ENCODE peak calls at places on chromosome 20, in four cellular contexts. T, N, J and I are unnamed samples.

GRCh38 chr20:12180107-12180661 is 262.5 kb downstream of the BTBD3 start:
- DNase-seq in T (no peak), N (no peak), J (no peak), I (no peak)

GRCh38 chr20:31473331-31474096 is 1.4 kb downstream of the DEFB124 start:
- DNase-seq in T (no peak), N (no peak), J (no peak), I (no peak)

GRCh38 chr20:33499347-33499746 is 9.5 kb downstream of the CBFA2T2 start:
- DNase-seq in T (peak), N (no peak), J (no peak), I (peak)

GRCh38 chr20:38790210-38791053 is 15.1 kb upstream of the PPP1R16B start:
- DNase-seq in T (no peak), N (peak), J (no peak), I (peak)

GRCh38 chr20:63652192-63652980 is 838 bp downstream of the STMN3 start:
- DNase-seq in T (peak), N (no peak), J (no peak), I (no peak)

GRCh38 chr20:24578605-24579004 is 109.2 kb downstream of the SYNDIG1 start:
- DNase-seq in T (no peak), N (no peak), J (no peak), I (no peak)

GRCh38 chr20:20782747-20783146 is 70.3 kb upstream of the RALGAPA2 start:
- DNase-seq in T (no peak), N (no peak), J (no peak), I (no peak)

GRCh38 chr20:31967830-31968249 is at the start of gene XKR7:
- DNase-seq in T (no peak), N (no peak), J (no peak), I (no peak)

GRCh38 chr20:12699374-12700228 is 309.2 kb upstream of the SPTLC3 start:
- DNase-seq in T (no peak), N (no peak), J (no peak), I (no peak)

GRCh38 chr20:32325706-32326506 is 32.2 kb upstream of the ASXL1 start:
- DNase-seq in T (no peak), N (no peak), J (no peak), I (no peak)

GRCh38 chr20:11047559-11047958 is 373.8 kb upstream of the JAG1 start:
- DNase-seq in T (no peak), N (no peak), J (no peak), I (no peak)

GRCh38 chr20:23021941-23022340 is 13.2 kb upstream of the SSTR4 start:
- DNase-seq in T (no peak), N (no peak), J (no peak), I (no peak)

GRCh38 chr20:32521780-32522524 is 63.2 kb downstream of the NOL4L start:
- DNase-seq in T (peak), N (peak), J (peak), I (peak)

GRCh38 chr20:50716518-50716917 is 14.9 kb upstream of the PARD6B start:
- DNase-seq in T (no peak), N (no peak), J (no peak), I (no peak)

GRCh38 chr20:37383229-37383989 is 37.5 kb downstream of the SRC start:
- DNase-seq in T (no peak), N (no peak), J (no peak), I (no peak)

GRCh38 chr20:63161176-63161651 is 54.7 kb downstream of the YTHDF1 start:
- DNase-seq in T (no peak), N (no peak), J (no peak), I (no peak)

GRCh38 chr20:56630086-56630493 is 984 bp downstream of the TFAP2C start:
- DNase-seq in T (peak), N (no peak), J (no peak), I (peak)

GRCh38 chr20:41394081-41394480 is 27.5 kb upstream of the EMILIN3 start:
- DNase-seq in T (no peak), N (no peak), J (no peak), I (no peak)

GRCh38 chr20:10498196-10498595 is 63.1 kb downstream of the SLX4IP start:
- DNase-seq in T (no peak), N (no peak), J (no peak), I (no peak)

GRCh38 chr20:5751856-5752255 is 1.7 kb downstream of the SHLD1 start:
- DNase-seq in T (no peak), N (no peak), J (no peak), I (no peak)